ENCODE peak calls at places on chromosomes 5 and 9, in six cellular contexts. C is activated CD4-positive, alpha-beta T cell treated with anti-CD3 and anti-CD28 coated beads for 24 hours; W is NCI-H1092 treated with DMSO at 0.1 percent for 48 hours; B is HFFc6; U is stimulated activated effector memory CD8-positive, alpha-beta T cell treated with anti-CD3 and anti-CD28 coated beads, Interleukin-12 subunit alpha, Interleukin-12 subunit beta, amount 100 ng/mL, for 72 hours; D is RWPE1. S is an unnamed sample.

GRCh38 chr9:106980551-106981101 is 117.7 kb downstream of the ZNF462 start:
- DNase-seq in B (no peak), C (no peak), W (no peak), U (no peak), D (no peak), S (peak)

GRCh38 chr5:145855842-145856267 is 17.0 kb downstream of the GRXCR2 start:
- DNase-seq in W (no peak), U (no peak), C (no peak), B (no peak), D (no peak), S (peak)

GRCh38 chr9:133945977-133946753 is 46.0 kb downstream of the VAV2 start:
- DNase-seq in C (no peak), W (no peak), U (no peak), D (no peak), B (no peak), S (no peak)

GRCh38 chr9:69122086-69122390 is 52.0 kb upstream of the TJP2 start:
- DNase-seq in C (no peak), B (peak), U (peak), W (peak), D (peak), S (peak)

GRCh38 chr5:946720-947625 is 54.3 kb downstream of the TRIP13 start:
- DNase-seq in D (no peak), C (no peak), W (no peak), B (no peak), U (no peak), S (no peak)

GRCh38 chr9:110148868-110149267 is 59.1 kb downstream of the C9orf152 start:
- DNase-seq in B (no peak), U (no peak), D (no peak), W (no peak), C (no peak), S (peak)

GRCh38 chr5:1893754-1894153 is 11.0 kb upstream of the IRX4 start:
- DNase-seq in D (no peak), W (no peak), U (no peak), C (no peak), B (no peak), S (no peak)

GRCh38 chr5:43515678-43516048 is 715 bp upstream of the C5orf34 start:
- DNase-seq in B (no peak), C (no peak), D (no peak), U (no peak), W (peak), S (no peak)

GRCh38 chr9:114261987-114262386 is 60.9 kb upstream of the ORM1 start:
- DNase-seq in B (no peak), W (no peak), C (no peak), U (no peak), D (no peak), S (no peak)

GRCh38 chr9:128159073-128159783 is 837 bp upstream of the BBLN start:
- DNase-seq in W (no peak), C (peak), D (no peak), U (peak), B (no peak), S (no peak)

GRCh38 chr5:143977891-143978448 is 166.0 kb downstream of the HMHB1 start:
- DNase-seq in U (no peak), W (no peak), C (no peak), D (peak), B (no peak), S (no peak)

GRCh38 chr5:138784590-138784989 is 31.4 kb downstream of the CTNNA1 start:
- DNase-seq in U (no peak), C (no peak), B (no peak), W (no peak), D (no peak), S (no peak)

GRCh38 chr5:171152382-171152781 is 156.7 kb upstream of the TLX3 start:
- DNase-seq in U (no peak), C (no peak), D (peak), W (peak), B (peak), S (peak)

GRCh38 chr9:34825780-34826179 is 115.8 kb upstream of the CCL21 start:
- DNase-seq in B (no peak), D (no peak), W (no peak), C (no peak), U (no peak), S (no peak)

GRCh38 chr5:139410121-139410885 is 6.4 kb upstream of the SPATA24 start:
- DNase-seq in W (no peak), U (no peak), D (no peak), B (no peak), C (no peak), S (no peak)

GRCh38 chr5:82197550-82197949 is 80.6 kb downstream of the RPS23 start:
- DNase-seq in U (no peak), W (no peak), C (no peak), D (no peak), B (no peak), S (no peak)

GRCh38 chr5:157459715-157460599 is at the start of gene NIPAL4:
- DNase-seq in D (peak), B (no peak), C (peak), W (no peak), U (no peak), S (peak)

GRCh38 chr5:158820891-158821290 is 278.8 kb downstream of the EBF1 start:
- DNase-seq in C (no peak), W (no peak), B (no peak), D (no peak), U (no peak), S (no peak)

S was measured in AG20443.